ENCODE peak calls at places on chromosomes 3 and 15, in six cellular contexts. One of them, this sample, is unnamed.

GRCh38 chr3:102536479-102536878 is 101.7 kb downstream of the ZPLD1 start:
- DNase-seq in NCI-H2081 treated with DMSO at 0.1 percent for 48 hours: peak; percentile 43
- DNase-seq in HTR-8/SVneo: peak; percentile 30
- DNase-seq in pancreas: peak; percentile 12
- DNase-seq in T-cell: no peak
- DNase-seq in activated effector memory CD4-positive, alpha-beta T cell treated with anti-CD3 and anti-CD28 coated beads, Interleukin-2, amount 50 U/mL, for 16 hours: no peak
- DNase-seq in this sample: no peak

GRCh38 chr15:43509002-43509922 is 8.1 kb upstream of the MAP1A start:
- DNase-seq in activated effector memory CD4-positive, alpha-beta T cell treated with anti-CD3 and anti-CD28 coated beads, Interleukin-2, amount 50 U/mL, for 16 hours: no peak
- DNase-seq in NCI-H2081 treated with DMSO at 0.1 percent for 48 hours: no peak
- DNase-seq in T-cell: no peak
- DNase-seq in HTR-8/SVneo: no peak
- DNase-seq in pancreas: no peak
- DNase-seq in this sample: no peak

GRCh38 chr3:149970716-149971402 is at the start of gene PFN2:
- DNase-seq in T-cell: peak; percentile 56
- DNase-seq in HTR-8/SVneo: peak; percentile 48
- DNase-seq in pancreas: peak; percentile 70
- DNase-seq in activated effector memory CD4-positive, alpha-beta T cell treated with anti-CD3 and anti-CD28 coated beads, Interleukin-2, amount 50 U/mL, for 16 hours: peak; percentile 84
- DNase-seq in NCI-H2081 treated with DMSO at 0.1 percent for 48 hours: peak; percentile 69
- DNase-seq in this sample: no peak

GRCh38 chr3:16011376-16011775 is 163.1 kb upstream of the GALNT15 start:
- DNase-seq in pancreas: no peak
- DNase-seq in NCI-H2081 treated with DMSO at 0.1 percent for 48 hours: no peak
- DNase-seq in HTR-8/SVneo: no peak
- DNase-seq in T-cell: no peak
- DNase-seq in activated effector memory CD4-positive, alpha-beta T cell treated with anti-CD3 and anti-CD28 coated beads, Interleukin-2, amount 50 U/mL, for 16 hours: no peak
- DNase-seq in this sample: no peak

GRCh38 chr15:76217029-76217866 is 94.0 kb downstream of the ETFA start:
- DNase-seq in activated effector memory CD4-positive, alpha-beta T cell treated with anti-CD3 and anti-CD28 coated beads, Interleukin-2, amount 50 U/mL, for 16 hours: no peak
- DNase-seq in NCI-H2081 treated with DMSO at 0.1 percent for 48 hours: no peak
- DNase-seq in T-cell: no peak
- DNase-seq in HTR-8/SVneo: no peak
- DNase-seq in pancreas: no peak
- DNase-seq in this sample: no peak

GRCh38 chr3:129576514-129577345 is 29.7 kb downstream of the PLXND1 start:
- DNase-seq in pancreas: peak; percentile 60
- DNase-seq in activated effector memory CD4-positive, alpha-beta T cell treated with anti-CD3 and anti-CD28 coated beads, Interleukin-2, amount 50 U/mL, for 16 hours: peak; percentile 78
- DNase-seq in T-cell: peak; percentile 83
- DNase-seq in HTR-8/SVneo: no peak
- DNase-seq in NCI-H2081 treated with DMSO at 0.1 percent for 48 hours: peak; percentile 91
- DNase-seq in this sample: no peak

GRCh38 chr3:62372621-62373041 is 719 bp downstream of the FEZF2 start:
- DNase-seq in pancreas: no peak
- DNase-seq in NCI-H2081 treated with DMSO at 0.1 percent for 48 hours: no peak
- DNase-seq in activated effector memory CD4-positive, alpha-beta T cell treated with anti-CD3 and anti-CD28 coated beads, Interleukin-2, amount 50 U/mL, for 16 hours: no peak
- DNase-seq in T-cell: no peak
- DNase-seq in HTR-8/SVneo: no peak
- DNase-seq in this sample: no peak

GRCh38 chr15:99584081-99584600 is 18.4 kb downstream of the MEF2A start:
- DNase-seq in T-cell: no peak
- DNase-seq in HTR-8/SVneo: no peak
- DNase-seq in NCI-H2081 treated with DMSO at 0.1 percent for 48 hours: no peak
- DNase-seq in activated effector memory CD4-positive, alpha-beta T cell treated with anti-CD3 and anti-CD28 coated beads, Interleukin-2, amount 50 U/mL, for 16 hours: no peak
- DNase-seq in pancreas: no peak
- DNase-seq in this sample: no peak

GRCh38 chr15:57356636-57357035 is 19.7 kb upstream of the CGNL1 start:
- DNase-seq in pancreas: no peak
- DNase-seq in activated effector memory CD4-positive, alpha-beta T cell treated with anti-CD3 and anti-CD28 coated beads, Interleukin-2, amount 50 U/mL, for 16 hours: no peak
- DNase-seq in HTR-8/SVneo: peak; percentile 33
- DNase-seq in NCI-H2081 treated with DMSO at 0.1 percent for 48 hours: no peak
- DNase-seq in T-cell: no peak
- DNase-seq in this sample: no peak

GRCh38 chr3:38126121-38126892 is 10.6 kb downstream of the ACAA1 start:
- DNase-seq in pancreas: no peak
- DNase-seq in activated effector memory CD4-positive, alpha-beta T cell treated with anti-CD3 and anti-CD28 coated beads, Interleukin-2, amount 50 U/mL, for 16 hours: no peak
- DNase-seq in HTR-8/SVneo: no peak
- DNase-seq in NCI-H2081 treated with DMSO at 0.1 percent for 48 hours: no peak
- DNase-seq in T-cell: no peak
- DNase-seq in this sample: no peak

GRCh38 chr3:13348671-13349396 is 71.3 kb downstream of the NUP210 start:
- DNase-seq in T-cell: peak; percentile 31
- DNase-seq in activated effector memory CD4-positive, alpha-beta T cell treated with anti-CD3 and anti-CD28 coated beads, Interleukin-2, amount 50 U/mL, for 16 hours: no peak
- DNase-seq in HTR-8/SVneo: no peak
- DNase-seq in pancreas: no peak
- DNase-seq in NCI-H2081 treated with DMSO at 0.1 percent for 48 hours: no peak
- DNase-seq in this sample: no peak

GRCh38 chr3:23940775-23941174 is 4.3 kb upstream of the NR1D2 start:
- DNase-seq in HTR-8/SVneo: no peak
- DNase-seq in T-cell: no peak
- DNase-seq in pancreas: no peak
- DNase-seq in activated effector memory CD4-positive, alpha-beta T cell treated with anti-CD3 and anti-CD28 coated beads, Interleukin-2, amount 50 U/mL, for 16 hours: no peak
- DNase-seq in NCI-H2081 treated with DMSO at 0.1 percent for 48 hours: no peak
- DNase-seq in this sample: no peak

GRCh38 chr3:139325551-139325950 is 18.3 kb upstream of the MRPS22 start:
- DNase-seq in pancreas: no peak
- DNase-seq in NCI-H2081 treated with DMSO at 0.1 percent for 48 hours: no peak
- DNase-seq in activated effector memory CD4-positive, alpha-beta T cell treated with anti-CD3 and anti-CD28 coated beads, Interleukin-2, amount 50 U/mL, for 16 hours: no peak
- DNase-seq in T-cell: no peak
- DNase-seq in HTR-8/SVneo: no peak
- DNase-seq in this sample: no peak

GRCh38 chr3:160372780-160373179 is 26.2 kb downstream of the IFT80 start:
- DNase-seq in pancreas: no peak
- DNase-seq in NCI-H2081 treated with DMSO at 0.1 percent for 48 hours: no peak
- DNase-seq in activated effector memory CD4-positive, alpha-beta T cell treated with anti-CD3 and anti-CD28 coated beads, Interleukin-2, amount 50 U/mL, for 16 hours: no peak
- DNase-seq in HTR-8/SVneo: no peak
- DNase-seq in T-cell: no peak
- DNase-seq in this sample: no peak

This sample was measured in amygdala.